ENCODE peak calls at places on chromosomes 16 and 17, in four cellular contexts. R, M, N and E are unnamed samples.

GRCh38 chr16:31347445-31347844 is 7.5 kb upstream of the ITGAX start:
- DNase-seq in N (no peak), M (no peak), R (no peak), E (no peak)

GRCh38 chr17:1727258-1727789 is 2.8 kb downstream of the WDR81 start:
- DNase-seq in N (no peak), R (no peak), M (no peak), E (no peak)

GRCh38 chr17:76166906-76167305 is 25.9 kb upstream of the FOXJ1 start:
- DNase-seq in N (no peak), M (no peak), R (no peak), E (no peak)

GRCh38 chr17:75033346-75034235 is 13.2 kb downstream of the ATP5PD start:
- DNase-seq in M (peak), R (peak), N (peak), E (peak)

GRCh38 chr17:47690121-47690520 is 3.8 kb upstream of the TBKBP1 start:
- DNase-seq in M (no peak), R (no peak), N (no peak), E (no peak)

GRCh38 chr16:89022051-89022836 is 45.2 kb upstream of the CBFA2T3 start:
- DNase-seq in R (no peak), M (no peak), N (no peak), E (no peak)

GRCh38 chr16:27460663-27461482 is 58.9 kb downstream of the IL21R start:
- DNase-seq in N (no peak), R (no peak), M (no peak), E (no peak)

GRCh38 chr16:57592591-57593003 is 35.8 kb upstream of the ADGRG1 start:
- DNase-seq in N (peak), R (no peak), M (no peak), E (no peak)

GRCh38 chr17:75571197-75571884 is 16.3 kb upstream of the MYO15B start:
- DNase-seq in N (no peak), R (no peak), M (no peak), E (no peak)

GRCh38 chr16:88442811-88443576 is 10.1 kb upstream of the ZFPM1 start:
- DNase-seq in R (peak), N (peak), M (peak), E (peak)

GRCh38 chr16:5865231-5865630 is 767.6 kb upstream of the EEF2KMT start:
- DNase-seq in N (no peak), M (no peak), R (no peak), E (no peak)

GRCh38 chr17:2947588-2947950 is 115.8 kb downstream of the OR1D5 start:
- DNase-seq in N (no peak), R (no peak), M (no peak), E (no peak)

GRCh38 chr16:2498085-2498484 is 15.7 kb upstream of the ATP6V0C start:
- DNase-seq in N (no peak), M (no peak), R (no peak), E (no peak)

GRCh38 chr16:78504391-78504945 is 405.0 kb downstream of the WWOX start:
- DNase-seq in M (no peak), N (no peak), R (no peak), E (no peak)

GRCh38 chr16:85686912-85687591 is 1.7 kb downstream of the GINS2 start:
- DNase-seq in R (no peak), M (no peak), N (no peak), E (no peak)

GRCh38 chr16:51154271-51155171 is 3.5 kb upstream of the SALL1 start:
- DNase-seq in N (no peak), M (no peak), R (no peak), E (no peak)

GRCh38 chr17:37490638-37491614 is 1.2 kb downstream of the DUSP14 start:
- DNase-seq in M (no peak), N (no peak), R (no peak), E (no peak)

GRCh38 chr16:68369697-68370096 is 58.9 kb downstream of the PRMT7 start:
- DNase-seq in M (no peak), N (no peak), R (no peak), E (no peak)

GRCh38 chr17:49597928-49598655 is 22.4 kb downstream of the NXPH3 start:
- DNase-seq in N (no peak), M (no peak), R (no peak), E (no peak)

GRCh38 chr17:8719291-8720246 is 25.1 kb downstream of the CCDC42 start:
- DNase-seq in R (no peak), M (no peak), N (no peak), E (no peak)

GRCh38 chr16:14101415-14101814 is 30.3 kb downstream of the MRTFB start:
- DNase-seq in M (no peak), R (no peak), N (no peak), E (no peak)

GRCh38 chr17:3104322-3104721 is at the start of gene OR1D2:
- DNase-seq in R (no peak), N (no peak), M (no peak), E (no peak)

GRCh38 chr17:19424934-19425868 is 14.2 kb downstream of the RNF112 start:
- DNase-seq in M (no peak), N (no peak), R (no peak), E (no peak)